ENCODE peak calls at places on chromosomes 2 and 18, in seven cellular contexts. I is HepG2, R is GM12878, S is K562, Y is SK-N-SH, W is GM12892, M is H1. X is an unnamed sample.
A peak's percentile ranks its signal among the peaks of the same experiment; 100 is the strongest.

GRCh38 chr2:26597197-26597596 is 44.0 kb downstream of the CIB4 start:
- DNase-seq in I (no peak), R (no peak), S (no peak), Y (no peak), W (no peak), M (no peak), X (no peak)

GRCh38 chr2:131673400-131674173 is 145.9 kb downstream of the CCDC74A start:
- DNase-seq in I (peak; percentile 71), R (no peak), S (peak; percentile 43), Y (peak; percentile 78), W (peak; percentile 60), M (no peak), X (peak; percentile 52)

GRCh38 chr18:74425876-74426275 is 31.2 kb downstream of the DIPK1C start:
- DNase-seq in I (no peak), R (no peak), S (no peak), Y (no peak), W (no peak), M (no peak), X (no peak)

GRCh38 chr2:62747876-62748275 is 42.4 kb downstream of the EHBP1 start:
- DNase-seq in I (no peak), R (no peak), S (no peak), Y (no peak), W (no peak), M (no peak), X (no peak)

GRCh38 chr2:241563031-241563507 is 4.5 kb downstream of the BOK start:
- DNase-seq in I (no peak), R (no peak), S (no peak), Y (no peak), W (no peak), M (no peak), X (no peak)

GRCh38 chr18:37327063-37327577 is 238.5 kb downstream of the CELF4 start:
- DNase-seq in I (no peak), R (no peak), S (no peak), Y (no peak), W (no peak), M (no peak), X (no peak)

GRCh38 chr2:86239745-86240144 is 40.5 kb downstream of the MRPL35 start:
- DNase-seq in I (no peak), R (no peak), S (no peak), Y (no peak), W (no peak), M (no peak), X (no peak)

GRCh38 chr2:72513011-72513410 is 312.8 kb downstream of the EXOC6B start:
- DNase-seq in I (no peak), R (no peak), S (no peak), Y (no peak), W (no peak), M (no peak), X (no peak)

GRCh38 chr18:66136039-66136438 is 385.2 kb downstream of the CDH7 start:
- DNase-seq in I (no peak), R (no peak), S (no peak), Y (no peak), W (no peak), M (peak; percentile 43), X (no peak)

GRCh38 chr18:32772580-32773186 is at the start of gene KLHL14:
- DNase-seq in I (no peak), R (no peak), S (no peak), Y (no peak), W (no peak), M (no peak), X (no peak)

GRCh38 chr2:10141736-10142639 is 19.4 kb downstream of the RRM2 start:
- DNase-seq in I (no peak), R (no peak), S (no peak), Y (peak; percentile 88), W (no peak), M (no peak), X (peak; percentile 61)

GRCh38 chr18:66640431-66640830 is 36.5 kb upstream of the CDH19 start:
- DNase-seq in I (no peak), R (no peak), S (no peak), Y (no peak), W (no peak), M (no peak), X (no peak)

GRCh38 chr2:217837001-217837491 is 165.7 kb downstream of the TNS1 start:
- DNase-seq in I (peak; percentile 17), R (no peak), S (peak; percentile 22), Y (peak; percentile 58), W (no peak), M (no peak), X (no peak)

GRCh38 chr2:216519154-216519762 is 20.6 kb downstream of the RPL37A start:
- DNase-seq in I (peak; percentile 82), R (no peak), S (peak; percentile 50), Y (peak; percentile 64), W (no peak), M (no peak), X (peak; percentile 27)

GRCh38 chr18:7466190-7466589 is 100.9 kb upstream of the PTPRM start:
- DNase-seq in I (no peak), R (no peak), S (no peak), Y (no peak), W (no peak), M (no peak), X (no peak)

GRCh38 chr18:7464245-7464966 is 102.7 kb upstream of the PTPRM start:
- DNase-seq in I (no peak), R (no peak), S (no peak), Y (no peak), W (no peak), M (no peak), X (no peak)

GRCh38 chr18:7470503-7470902 is 96.6 kb upstream of the PTPRM start:
- DNase-seq in I (no peak), R (no peak), S (no peak), Y (no peak), W (no peak), M (no peak), X (no peak)

DNA sequence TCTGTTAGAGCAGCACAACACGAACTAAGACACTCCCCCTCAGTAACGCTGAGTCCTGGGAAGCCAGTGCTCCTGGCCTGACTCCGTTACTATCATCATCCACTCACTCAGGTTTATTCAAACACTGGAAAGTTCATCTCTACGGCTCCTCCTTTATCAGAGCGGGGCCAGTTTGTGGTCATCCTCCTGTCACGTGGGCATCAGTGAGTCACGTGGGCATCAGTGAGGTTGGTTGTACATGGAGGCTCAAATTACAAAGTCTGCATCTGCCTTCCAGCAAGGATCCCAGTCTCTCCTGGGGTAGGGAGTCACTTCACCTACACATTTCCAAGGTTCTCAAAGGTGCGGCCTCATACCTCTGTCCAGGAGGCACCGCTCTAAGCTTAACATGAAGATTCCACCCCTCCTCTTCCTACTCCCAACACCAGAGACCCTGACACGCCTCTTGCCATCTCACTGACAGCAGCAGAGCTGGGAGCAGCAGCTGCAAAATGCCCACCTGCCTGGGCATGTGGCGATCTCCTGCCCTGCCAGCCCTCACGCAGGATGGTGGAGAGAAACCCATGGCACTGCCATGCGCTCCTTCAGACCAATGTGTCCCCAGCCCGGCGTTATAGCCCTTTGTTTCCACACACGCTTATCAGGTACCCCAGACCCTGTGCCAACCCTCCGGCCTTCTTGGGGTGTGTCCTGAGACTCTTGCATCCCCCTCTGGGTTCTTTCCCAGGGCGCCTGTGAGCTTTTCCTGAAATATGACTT is 99.2 kb upstream of the PTPRM start:
- DNase-seq in I (peak; percentile 23), R (no peak), S (peak; percentile 17), Y (no peak), W (no peak), M (no peak), X (no peak)
- TF ChIP-seq TAF1 in I (no peak), R (no peak), S (no peak), Y (no peak), W (no peak), M (no peak), X (no peak)

GRCh38 chr18:78780719-78781600 is 198.7 kb upstream of the SALL3 start:
- DNase-seq in I (no peak), R (no peak), S (no peak), Y (no peak), W (no peak), M (no peak), X (no peak)

GRCh38 chr18:78776706-78777105 is 202.9 kb upstream of the SALL3 start:
- DNase-seq in I (no peak), R (no peak), S (no peak), Y (no peak), W (no peak), M (no peak), X (no peak)

GRCh38 chr18:78779996-78780718 is 199.5 kb upstream of the SALL3 start:
- DNase-seq in I (no peak), R (no peak), S (no peak), Y (no peak), W (no peak), M (no peak), X (no peak)

GRCh38 chr18:78777992-78778391 is 201.6 kb upstream of the SALL3 start:
- DNase-seq in I (no peak), R (no peak), S (no peak), Y (no peak), W (no peak), M (no peak), X (no peak)

GRCh38 chr18:78778651-78779050 is 201.0 kb upstream of the SALL3 start:
- DNase-seq in I (no peak), R (no peak), S (no peak), Y (no peak), W (no peak), M (no peak), X (no peak)
- TF ChIP-seq TAF1 in I (no peak), R (no peak), S (no peak), Y (no peak), W (no peak), M (no peak), X (no peak)

DNA sequence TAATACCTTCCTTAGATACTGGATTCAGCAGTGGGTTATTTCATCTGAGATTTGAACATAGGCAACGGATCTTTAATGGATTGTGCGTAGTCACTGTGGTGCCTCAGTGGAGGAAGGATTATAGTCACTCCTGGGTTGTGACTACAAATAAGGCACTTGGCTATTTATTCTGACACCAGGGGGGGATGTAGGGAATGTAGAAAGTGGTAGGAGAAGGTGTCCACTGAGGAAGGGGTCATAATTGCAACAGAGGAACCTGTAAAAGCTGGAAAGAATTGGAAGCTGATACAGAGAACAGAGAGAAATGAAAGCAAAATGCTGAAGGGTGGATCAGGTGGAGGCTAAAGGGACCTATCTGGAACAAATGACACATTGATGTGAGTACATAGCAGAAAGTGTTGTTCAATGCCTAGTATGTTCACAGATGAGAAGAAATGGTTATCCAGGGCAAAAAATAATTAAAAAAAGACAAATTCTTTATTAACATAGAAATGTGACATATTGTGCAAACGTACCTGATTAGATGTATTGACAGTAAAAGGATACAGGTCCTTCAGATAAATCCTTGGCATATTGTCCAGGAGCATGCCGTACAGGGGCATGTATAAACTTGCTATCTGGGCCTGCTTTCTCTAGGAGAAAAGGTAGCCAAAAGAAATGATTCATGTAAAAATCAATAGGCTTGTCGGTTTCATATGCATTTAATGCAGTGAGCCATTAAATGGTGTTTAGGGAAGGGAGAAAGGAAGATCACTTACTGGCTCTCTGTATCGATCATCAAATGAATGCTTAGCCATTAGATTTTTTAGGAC is 91.2 kb upstream of the CCDC195 start:
- DNase-seq in I (no peak), R (no peak), S (no peak), Y (no peak), W (no peak), M (no peak), X (no peak)
- TF ChIP-seq TAF1 in I (no peak), R (no peak), S (no peak), Y (no peak), W (no peak), M (no peak), X (no peak)

DNA sequence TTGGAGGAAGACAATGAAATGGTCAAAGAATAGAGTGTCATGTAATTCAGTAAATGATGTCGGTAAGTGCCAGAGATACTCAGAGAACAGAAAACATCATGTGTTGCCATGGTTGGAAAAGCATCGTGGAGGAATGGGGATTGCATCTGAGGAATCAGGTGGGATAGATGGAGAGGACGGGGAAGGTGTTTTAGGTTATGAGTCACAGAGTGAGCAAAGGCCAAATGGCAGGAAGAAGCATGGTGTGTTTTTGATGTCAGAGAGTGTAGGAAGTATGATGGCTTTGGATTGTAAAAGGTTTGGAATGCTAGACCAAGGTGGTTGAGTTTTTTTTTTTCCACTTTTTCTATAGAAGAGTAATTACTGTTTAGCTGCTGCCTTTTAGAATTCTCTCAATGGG is 27.5 kb upstream of the CD28 start:
- DNase-seq in I (no peak), R (no peak), S (no peak), Y (no peak), W (no peak), M (no peak), X (no peak)
- TF ChIP-seq TAF1 in I (no peak), R (no peak), S (no peak), Y (no peak), W (no peak), M (no peak), X (no peak)

X was measured in GM12891.